ENCODE peak calls at places on chromosome 6, in six cellular contexts. One of them, this sample, is unnamed.

GRCh38 chr6:160427312-160428068 is 79.3 kb downstream of the SLC22A3 start:
- DNase-seq in caudate nucleus: no peak
- DNase-seq in stimulated activated CD8-positive, alpha-beta memory T cell treated with anti-CD3 and anti-CD28 coated beads, Interleukin-15, amount 100 ng/mL, for 1 hour: no peak
- DNase-seq in frontal cortex: no peak
- DNase-seq in activated T-helper 1 cell treated with Interleukin-2 at 50 U/mL for 16 hours: no peak
- DNase-seq in lower leg skin: no peak
- DNase-seq in this sample: no peak

GRCh38 chr6:163706688-163707087 is 292.2 kb downstream of the QKI start:
- DNase-seq in caudate nucleus: no peak
- DNase-seq in stimulated activated CD8-positive, alpha-beta memory T cell treated with anti-CD3 and anti-CD28 coated beads, Interleukin-15, amount 100 ng/mL, for 1 hour: no peak
- DNase-seq in activated T-helper 1 cell treated with Interleukin-2 at 50 U/mL for 16 hours: no peak
- DNase-seq in frontal cortex: no peak
- DNase-seq in lower leg skin: no peak
- DNase-seq in this sample: no peak

GRCh38 chr6:125198285-125199009 is 44.9 kb downstream of the TPD52L1 start:
- DNase-seq in caudate nucleus: no peak
- DNase-seq in frontal cortex: no peak
- DNase-seq in lower leg skin: no peak
- DNase-seq in activated T-helper 1 cell treated with Interleukin-2 at 50 U/mL for 16 hours: no peak
- DNase-seq in stimulated activated CD8-positive, alpha-beta memory T cell treated with anti-CD3 and anti-CD28 coated beads, Interleukin-15, amount 100 ng/mL, for 1 hour: no peak
- DNase-seq in this sample: no peak

GRCh38 chr6:41965429-41966213 is 24.0 kb upstream of the CCND3 start:
- DNase-seq in activated T-helper 1 cell treated with Interleukin-2 at 50 U/mL for 16 hours: no peak
- DNase-seq in caudate nucleus: no peak
- DNase-seq in stimulated activated CD8-positive, alpha-beta memory T cell treated with anti-CD3 and anti-CD28 coated beads, Interleukin-15, amount 100 ng/mL, for 1 hour: no peak
- DNase-seq in frontal cortex: no peak
- DNase-seq in lower leg skin: no peak
- DNase-seq in this sample: no peak

GRCh38 chr6:9520417-9521151 is 894.3 kb downstream of the TFAP2A start:
- DNase-seq in frontal cortex: no peak
- DNase-seq in activated T-helper 1 cell treated with Interleukin-2 at 50 U/mL for 16 hours: no peak
- DNase-seq in lower leg skin: no peak
- DNase-seq in caudate nucleus: no peak
- DNase-seq in stimulated activated CD8-positive, alpha-beta memory T cell treated with anti-CD3 and anti-CD28 coated beads, Interleukin-15, amount 100 ng/mL, for 1 hour: no peak
- DNase-seq in this sample: no peak

GRCh38 chr6:6875818-6876470 is 231.8 kb upstream of the RREB1 start:
- DNase-seq in caudate nucleus: no peak
- DNase-seq in frontal cortex: no peak
- DNase-seq in lower leg skin: no peak
- DNase-seq in stimulated activated CD8-positive, alpha-beta memory T cell treated with anti-CD3 and anti-CD28 coated beads, Interleukin-15, amount 100 ng/mL, for 1 hour: no peak
- DNase-seq in activated T-helper 1 cell treated with Interleukin-2 at 50 U/mL for 16 hours: no peak
- DNase-seq in this sample: no peak

GRCh38 chr6:142518126-142518525 is 216.3 kb downstream of the ADGRG6 start:
- DNase-seq in frontal cortex: no peak
- DNase-seq in lower leg skin: no peak
- DNase-seq in caudate nucleus: no peak
- DNase-seq in activated T-helper 1 cell treated with Interleukin-2 at 50 U/mL for 16 hours: no peak
- DNase-seq in stimulated activated CD8-positive, alpha-beta memory T cell treated with anti-CD3 and anti-CD28 coated beads, Interleukin-15, amount 100 ng/mL, for 1 hour: no peak
- DNase-seq in this sample: no peak

GRCh38 chr6:7590918-7591302 is 912 bp downstream of the SNRNP48 start:
- DNase-seq in caudate nucleus: no peak
- DNase-seq in frontal cortex: no peak
- DNase-seq in lower leg skin: no peak
- DNase-seq in stimulated activated CD8-positive, alpha-beta memory T cell treated with anti-CD3 and anti-CD28 coated beads, Interleukin-15, amount 100 ng/mL, for 1 hour: no peak
- DNase-seq in activated T-helper 1 cell treated with Interleukin-2 at 50 U/mL for 16 hours: no peak
- DNase-seq in this sample: no peak

GRCh38 chr6:16518265-16518664 is 243.0 kb downstream of the ATXN1 start:
- DNase-seq in caudate nucleus: no peak
- DNase-seq in stimulated activated CD8-positive, alpha-beta memory T cell treated with anti-CD3 and anti-CD28 coated beads, Interleukin-15, amount 100 ng/mL, for 1 hour: no peak
- DNase-seq in activated T-helper 1 cell treated with Interleukin-2 at 50 U/mL for 16 hours: no peak
- DNase-seq in frontal cortex: no peak
- DNase-seq in lower leg skin: no peak
- DNase-seq in this sample: no peak

This sample was measured in kidney.